ENCODE peak calls at places on chromosomes 12 and 14, in eight cellular contexts. One of them, this sample, is unnamed.

GRCh38 chr12:100593490-100593889 is 20.0 kb downstream of the GAS2L3 start:
- DNase-seq in SK-N-SH: no peak
- DNase-seq in choroid plexus epithelial cell: peak; percentile 33
- DNase-seq in heart left ventricle: no peak
- DNase-seq in heart right ventricle: no peak
- DNase-seq in lung: no peak
- DNase-seq in tibial artery: no peak
- DNase-seq in ovary: no peak
- DNase-seq in this sample: no peak

GRCh38 chr12:75444444-75445136 is 36.0 kb upstream of the GLIPR1 start:
- DNase-seq in tibial artery: no peak
- DNase-seq in choroid plexus epithelial cell: peak; percentile 25
- DNase-seq in heart right ventricle: no peak
- DNase-seq in heart left ventricle: no peak
- DNase-seq in SK-N-SH: no peak
- DNase-seq in ovary: no peak
- DNase-seq in lung: no peak
- DNase-seq in this sample: no peak

GRCh38 chr14:73392329-73393257 is 65.8 kb downstream of the NUMB start:
- DNase-seq in SK-N-SH: no peak
- DNase-seq in heart left ventricle: no peak
- DNase-seq in ovary: no peak
- DNase-seq in tibial artery: no peak
- DNase-seq in choroid plexus epithelial cell: no peak
- DNase-seq in heart right ventricle: no peak
- DNase-seq in lung: no peak
- DNase-seq in this sample: no peak

GRCh38 chr14:81990312-81990761 is 456.7 kb upstream of the SEL1L start:
- DNase-seq in ovary: no peak
- DNase-seq in heart right ventricle: peak; percentile 20
- DNase-seq in choroid plexus epithelial cell: peak; percentile 70
- DNase-seq in heart left ventricle: no peak
- DNase-seq in lung: no peak
- DNase-seq in tibial artery: no peak
- DNase-seq in SK-N-SH: peak; percentile 6
- DNase-seq in this sample: peak; percentile 50

GRCh38 chr14:49786315-49786714 is 18.4 kb downstream of the KLHDC2 start:
- DNase-seq in heart right ventricle: no peak
- DNase-seq in tibial artery: no peak
- DNase-seq in ovary: no peak
- DNase-seq in choroid plexus epithelial cell: no peak
- DNase-seq in SK-N-SH: no peak
- DNase-seq in heart left ventricle: no peak
- DNase-seq in lung: no peak
- DNase-seq in this sample: no peak

GRCh38 chr12:124713436-124714082 is 146.1 kb upstream of the NCOR2 start:
- DNase-seq in tibial artery: peak; percentile 67
- DNase-seq in ovary: no peak
- DNase-seq in heart left ventricle: no peak
- DNase-seq in lung: peak; percentile 47
- DNase-seq in heart right ventricle: peak; percentile 64
- DNase-seq in SK-N-SH: peak; percentile 63
- DNase-seq in choroid plexus epithelial cell: peak; percentile 95
- DNase-seq in this sample: no peak

GRCh38 chr12:113808095-113808951 is 157.8 kb downstream of the RBM19 start:
- DNase-seq in SK-N-SH: no peak
- DNase-seq in heart right ventricle: no peak
- DNase-seq in heart left ventricle: no peak
- DNase-seq in lung: no peak
- DNase-seq in choroid plexus epithelial cell: no peak
- DNase-seq in ovary: no peak
- DNase-seq in tibial artery: no peak
- DNase-seq in this sample: no peak

GRCh38 chr14:102215071-102215470 is 75.4 kb downstream of the WDR20 start:
- DNase-seq in lung: no peak
- DNase-seq in ovary: no peak
- DNase-seq in heart right ventricle: no peak
- DNase-seq in tibial artery: no peak
- DNase-seq in SK-N-SH: no peak
- DNase-seq in choroid plexus epithelial cell: no peak
- DNase-seq in heart left ventricle: no peak
- DNase-seq in this sample: no peak

GRCh38 chr14:89303452-89304435 is 113.3 kb downstream of the FOXN3 start:
- DNase-seq in lung: peak; percentile 50
- DNase-seq in ovary: peak; percentile 60
- DNase-seq in heart right ventricle: peak; percentile 80
- DNase-seq in SK-N-SH: no peak
- DNase-seq in choroid plexus epithelial cell: peak; percentile 93
- DNase-seq in tibial artery: peak; percentile 87
- DNase-seq in heart left ventricle: no peak
- DNase-seq in this sample: no peak

GRCh38 chr14:61472801-61473376 is 151.5 kb downstream of the PRKCH start:
- DNase-seq in lung: no peak
- DNase-seq in choroid plexus epithelial cell: no peak
- DNase-seq in tibial artery: no peak
- DNase-seq in ovary: no peak
- DNase-seq in heart right ventricle: no peak
- DNase-seq in SK-N-SH: no peak
- DNase-seq in heart left ventricle: no peak
- DNase-seq in this sample: no peak

GRCh38 chr12:57529831-57530230 is 7.2 kb downstream of the MBD6 start:
- DNase-seq in tibial artery: no peak
- DNase-seq in SK-N-SH: no peak
- DNase-seq in choroid plexus epithelial cell: no peak
- DNase-seq in lung: no peak
- DNase-seq in heart right ventricle: no peak
- DNase-seq in ovary: no peak
- DNase-seq in heart left ventricle: no peak
- DNase-seq in this sample: no peak

GRCh38 chr12:132190012-132190755 is 45.9 kb downstream of the NOC4L start:
- DNase-seq in heart left ventricle: peak; percentile 71
- DNase-seq in ovary: peak; percentile 20
- DNase-seq in choroid plexus epithelial cell: no peak
- DNase-seq in tibial artery: no peak
- DNase-seq in heart right ventricle: no peak
- DNase-seq in lung: no peak
- DNase-seq in SK-N-SH: no peak
- DNase-seq in this sample: peak; percentile 51

DNA sequence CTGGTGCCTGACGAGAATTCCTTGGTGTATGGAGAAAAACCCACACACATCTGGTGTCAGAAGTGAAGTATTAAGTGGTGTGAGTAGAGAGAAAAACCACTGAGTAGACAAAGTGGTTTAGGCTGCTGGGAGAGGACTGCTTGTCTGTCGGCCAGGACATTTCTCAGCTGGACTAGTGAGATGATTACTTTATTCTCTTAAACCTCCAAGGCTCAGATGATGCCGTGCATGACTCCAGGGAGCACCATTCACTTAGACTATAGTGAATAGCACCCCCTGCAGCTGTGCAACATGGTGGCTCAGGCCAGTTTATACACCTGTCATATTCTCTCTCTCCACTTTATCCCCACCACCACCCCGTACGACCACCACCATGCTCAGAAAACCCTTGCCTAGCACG is 28.5 kb upstream of the NFYB start:
- DNase-seq in lung: no peak
- DNase-seq in choroid plexus epithelial cell: no peak
- DNase-seq in tibial artery: no peak
- DNase-seq in heart left ventricle: no peak
- DNase-seq in SK-N-SH: no peak
- DNase-seq in heart right ventricle: no peak
- DNase-seq in ovary: no peak
- DNase-seq in this sample: no peak
- TF ChIP-seq CTCF in lung: no peak
- TF ChIP-seq CTCF in choroid plexus epithelial cell: peak; percentile 15
- TF ChIP-seq CTCF in tibial artery: no peak
- TF ChIP-seq CTCF in heart left ventricle: no peak
- TF ChIP-seq CTCF in SK-N-SH: no peak
- TF ChIP-seq CTCF in heart right ventricle: no peak
- TF ChIP-seq CTCF in ovary: no peak
- TF ChIP-seq CTCF in this sample: no peak

GRCh38 chr12:39805651-39806050 is 186.0 kb upstream of the ABCD2 start:
- DNase-seq in SK-N-SH: no peak
- DNase-seq in lung: no peak
- DNase-seq in choroid plexus epithelial cell: no peak
- DNase-seq in heart left ventricle: no peak
- DNase-seq in ovary: no peak
- DNase-seq in tibial artery: no peak
- DNase-seq in heart right ventricle: no peak
- DNase-seq in this sample: no peak

GRCh38 chr12:39804479-39805241 is 185.1 kb upstream of the ABCD2 start:
- DNase-seq in SK-N-SH: no peak
- DNase-seq in lung: no peak
- DNase-seq in choroid plexus epithelial cell: peak; percentile 4
- DNase-seq in tibial artery: no peak
- DNase-seq in heart right ventricle: no peak
- DNase-seq in heart left ventricle: no peak
- DNase-seq in ovary: no peak
- DNase-seq in this sample: no peak

GRCh38 chr12:39803151-39803550 is 183.5 kb upstream of the ABCD2 start:
- DNase-seq in lung: no peak
- DNase-seq in choroid plexus epithelial cell: no peak
- DNase-seq in heart left ventricle: no peak
- DNase-seq in SK-N-SH: no peak
- DNase-seq in heart right ventricle: no peak
- DNase-seq in tibial artery: no peak
- DNase-seq in ovary: no peak
- DNase-seq in this sample: no peak

DNA sequence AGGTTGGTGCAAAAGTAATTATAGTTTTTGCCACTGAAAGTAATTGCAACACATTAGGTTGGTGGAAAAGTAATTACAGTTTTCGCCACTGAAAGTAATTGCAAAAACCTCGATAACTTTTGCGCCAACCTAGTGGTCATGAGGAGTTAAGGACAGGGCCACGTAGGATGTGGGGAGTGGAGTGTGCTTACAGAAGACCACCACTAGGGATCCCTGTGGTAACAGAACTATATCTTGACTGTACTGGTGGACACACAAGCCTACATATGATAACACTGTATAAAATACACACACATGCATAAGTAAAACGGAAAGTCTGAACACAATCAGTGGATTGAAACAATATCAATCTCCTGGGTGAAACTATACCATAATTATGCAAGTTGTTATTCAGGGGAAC is 187.4 kb upstream of the ABCD2 start:
- DNase-seq in heart left ventricle: no peak
- DNase-seq in choroid plexus epithelial cell: peak; percentile 30
- DNase-seq in lung: no peak
- DNase-seq in heart right ventricle: no peak
- DNase-seq in ovary: no peak
- DNase-seq in tibial artery: no peak
- DNase-seq in SK-N-SH: peak; percentile 25
- DNase-seq in this sample: peak; percentile 18
- TF ChIP-seq CTCF in heart left ventricle: no peak
- TF ChIP-seq CTCF in choroid plexus epithelial cell: peak; percentile 40
- TF ChIP-seq CTCF in lung: no peak
- TF ChIP-seq CTCF in heart right ventricle: no peak
- TF ChIP-seq CTCF in ovary: no peak
- TF ChIP-seq CTCF in tibial artery: no peak
- TF ChIP-seq CTCF in SK-N-SH: peak; percentile 37
- TF ChIP-seq CTCF in this sample: peak; percentile 79

GRCh38 chr12:131142891-131143637 is 189.4 kb downstream of the ADGRD1 start:
- DNase-seq in heart right ventricle: no peak
- DNase-seq in tibial artery: peak; percentile 33
- DNase-seq in SK-N-SH: peak; percentile 66
- DNase-seq in heart left ventricle: no peak
- DNase-seq in choroid plexus epithelial cell: no peak
- DNase-seq in lung: no peak
- DNase-seq in ovary: no peak
- DNase-seq in this sample: no peak

GRCh38 chr12:131147293-131147692 is 193.6 kb downstream of the ADGRD1 start:
- DNase-seq in SK-N-SH: no peak
- DNase-seq in lung: no peak
- DNase-seq in ovary: no peak
- DNase-seq in heart right ventricle: no peak
- DNase-seq in tibial artery: no peak
- DNase-seq in choroid plexus epithelial cell: no peak
- DNase-seq in heart left ventricle: no peak
- DNase-seq in this sample: no peak

GRCh38 chr12:131152587-131152986 is 198.9 kb downstream of the ADGRD1 start:
- DNase-seq in heart right ventricle: no peak
- DNase-seq in choroid plexus epithelial cell: no peak
- DNase-seq in lung: no peak
- DNase-seq in SK-N-SH: no peak
- DNase-seq in ovary: peak; percentile 4
- DNase-seq in heart left ventricle: no peak
- DNase-seq in tibial artery: peak; percentile 20
- DNase-seq in this sample: no peak

GRCh38 chr12:131151558-131152345 is 198.0 kb downstream of the ADGRD1 start:
- DNase-seq in heart left ventricle: no peak
- DNase-seq in ovary: peak; percentile 3
- DNase-seq in SK-N-SH: no peak
- DNase-seq in heart right ventricle: no peak
- DNase-seq in choroid plexus epithelial cell: no peak
- DNase-seq in lung: no peak
- DNase-seq in tibial artery: peak; percentile 42
- DNase-seq in this sample: no peak

DNA sequence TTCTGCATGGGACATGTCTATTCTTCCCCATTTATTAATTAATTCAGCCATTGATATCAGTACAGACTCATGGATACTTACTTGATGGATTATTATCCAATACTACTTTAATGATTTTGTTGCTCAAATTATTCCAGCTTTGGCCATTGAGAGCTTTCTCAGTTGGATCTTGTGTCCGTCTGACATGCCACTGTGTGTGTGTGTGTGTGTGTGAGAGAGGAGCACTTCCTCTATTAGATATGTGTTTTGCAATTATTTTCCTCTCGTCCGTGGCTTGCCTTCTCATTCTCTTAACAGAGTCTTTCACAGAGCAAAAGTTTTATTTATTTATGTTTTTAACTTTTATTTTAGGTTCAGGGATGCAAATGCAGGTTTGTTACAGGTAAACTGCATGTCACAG is 194.2 kb downstream of the ADGRD1 start:
- DNase-seq in heart right ventricle: peak; percentile 54
- DNase-seq in choroid plexus epithelial cell: no peak
- DNase-seq in SK-N-SH: no peak
- DNase-seq in lung: no peak
- DNase-seq in heart left ventricle: no peak
- DNase-seq in tibial artery: peak; percentile 63
- DNase-seq in ovary: no peak
- DNase-seq in this sample: no peak
- TF ChIP-seq CTCF in heart right ventricle: no peak
- TF ChIP-seq CTCF in choroid plexus epithelial cell: no peak
- TF ChIP-seq CTCF in SK-N-SH: no peak
- TF ChIP-seq CTCF in lung: no peak
- TF ChIP-seq CTCF in heart left ventricle: no peak
- TF ChIP-seq CTCF in tibial artery: no peak
- TF ChIP-seq CTCF in ovary: no peak
- TF ChIP-seq CTCF in this sample: no peak

DNA sequence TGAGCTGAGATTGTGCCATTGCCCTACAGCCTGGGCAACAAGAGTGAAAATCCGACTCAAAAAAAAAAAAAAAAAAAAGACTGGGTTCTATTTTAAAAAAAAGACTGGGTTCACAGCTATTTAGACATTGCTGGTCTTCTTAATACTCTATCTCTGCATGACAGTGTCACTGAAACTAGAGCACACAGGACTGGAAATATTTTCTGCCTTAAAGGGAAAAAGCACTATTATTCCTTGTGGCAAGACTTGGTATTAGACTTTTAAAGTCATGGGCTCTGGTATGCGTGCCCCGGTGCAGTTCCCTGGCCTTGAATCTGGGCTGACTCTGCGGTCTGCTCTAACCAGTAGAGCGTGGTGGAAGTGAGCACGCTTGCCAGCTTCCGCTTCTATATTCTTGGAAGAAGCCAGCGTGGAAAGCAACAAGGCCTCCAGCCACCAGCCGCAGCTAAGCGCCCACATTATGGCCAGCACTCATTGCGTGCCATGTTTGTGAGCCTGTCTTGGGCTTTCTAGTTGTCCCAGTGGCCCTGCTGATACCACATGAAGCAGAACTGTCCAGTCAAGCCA is 31.3 kb downstream of the PRKAB1 start:
- DNase-seq in tibial artery: no peak
- DNase-seq in choroid plexus epithelial cell: no peak
- DNase-seq in lung: no peak
- DNase-seq in heart left ventricle: no peak
- DNase-seq in SK-N-SH: no peak
- DNase-seq in heart right ventricle: no peak
- DNase-seq in ovary: no peak
- DNase-seq in this sample: no peak
- TF ChIP-seq CTCF in tibial artery: no peak
- TF ChIP-seq CTCF in choroid plexus epithelial cell: no peak
- TF ChIP-seq CTCF in lung: no peak
- TF ChIP-seq CTCF in heart left ventricle: no peak
- TF ChIP-seq CTCF in SK-N-SH: no peak
- TF ChIP-seq CTCF in heart right ventricle: no peak
- TF ChIP-seq CTCF in ovary: no peak
- TF ChIP-seq CTCF in this sample: no peak